ENCODE peak calls at places on chromosome 6, in ten cellular contexts. V is activated naive CD4-positive, alpha-beta T cell; B is WTC11; I is CD8-positive, alpha-beta T cell; D is kidney tubule cell; R is KG1; L is anterior cingulate cortex; H is AG10803; C is GM12891; Q is GM03348. G is an unnamed sample.

GRCh38 chr6:129901910-129902309 is 40.8 kb upstream of the TMEM244 start:
- DNase-seq in V (no peak), B (no peak), I (no peak), D (peak; percentile 81), R (no peak), L (no peak), H (no peak), C (no peak), Q (no peak), G (no peak)

GRCh38 chr6:134379086-134379485 is 61.2 kb upstream of the SGK1 start:
- DNase-seq in V (no peak), B (peak; percentile 54), I (no peak), D (peak; percentile 71), R (no peak), L (no peak), H (no peak), C (no peak), Q (no peak), G (no peak)

GRCh38 chr6:7590918-7591302 is 912 bp downstream of the SNRNP48 start:
- DNase-seq in V (no peak), B (no peak), I (no peak), D (peak; percentile 24), R (no peak), L (no peak), H (peak; percentile 29), C (no peak), Q (peak; percentile 27), G (no peak)

GRCh38 chr6:33206864-33207568 is 1.3 kb upstream of the RING1 start:
- DNase-seq in V (no peak), B (no peak), I (no peak), D (peak; percentile 56), R (no peak), L (no peak), H (peak; percentile 61), C (no peak), Q (peak; percentile 53), G (no peak)

GRCh38 chr6:22343864-22344263 is 47.0 kb upstream of the PRL start:
- DNase-seq in V (no peak), B (no peak), I (no peak), D (no peak), R (no peak), L (no peak), H (no peak), C (no peak), Q (no peak), G (no peak)

GRCh38 chr6:9085054-9085746 is 649.9 kb upstream of the SLC35B3 start:
- DNase-seq in V (no peak), B (no peak), I (no peak), D (no peak), R (no peak), L (no peak), H (no peak), C (no peak), Q (no peak), G (no peak)

GRCh38 chr6:52341861-52342260 is 20.1 kb upstream of the PAQR8 start:
- DNase-seq in V (no peak), B (no peak), I (no peak), D (no peak), R (no peak), L (no peak), H (no peak), C (no peak), Q (no peak), G (no peak)

GRCh38 chr6:1554881-1555569 is 54.7 kb upstream of the FOXC1 start:
- DNase-seq in V (peak; percentile 59), B (peak; percentile 60), I (peak; percentile 46), D (peak; percentile 34), R (peak; percentile 32), L (peak; percentile 75), H (peak; percentile 53), C (peak; percentile 78), Q (peak; percentile 94), G (no peak)

GRCh38 chr6:134529921-134530320 is 212.0 kb upstream of the SGK1 start:
- DNase-seq in V (no peak), B (no peak), I (no peak), D (peak; percentile 55), R (no peak), L (no peak), H (peak; percentile 55), C (no peak), Q (peak; percentile 26), G (peak; percentile 90)

GRCh38 chr6:19342616-19343015 is 494.6 kb upstream of the ID4 start:
- DNase-seq in V (no peak), B (no peak), I (no peak), D (no peak), R (no peak), L (no peak), H (no peak), C (no peak), Q (peak; percentile 5), G (no peak)

GRCh38 chr6:169173532-169174268 is 79.9 kb downstream of the THBS2 start:
- DNase-seq in V (no peak), B (no peak), I (no peak), D (peak; percentile 49), R (no peak), L (no peak), H (no peak), C (no peak), Q (no peak), G (peak; percentile 8)

GRCh38 chr6:78308025-78308424 is 559.3 kb upstream of the IRAK1BP1 start:
- DNase-seq in V (no peak), B (peak; percentile 38), I (no peak), D (no peak), R (no peak), L (no peak), H (no peak), C (no peak), Q (no peak), G (no peak)

GRCh38 chr6:159806021-159806458 is 6.0 kb downstream of the PNLDC1 start:
- DNase-seq in V (no peak), B (no peak), I (no peak), D (no peak), R (no peak), L (no peak), H (peak; percentile 9), C (no peak), Q (no peak), G (no peak)

GRCh38 chr6:61835214-61835613 is 450.8 kb downstream of the KHDRBS2 start:
- DNase-seq in V (no peak), B (no peak), I (no peak), D (no peak), R (no peak), L (no peak), H (no peak), C (no peak), Q (no peak), G (no peak)